ENCODE peak calls at places on chromosomes 16 and 17, in nine cellular contexts. K is OCI-LY7; P is aorta; C is fibroblast of mammary gland; S is hypothalamus; A is AG08396; M is H54; G is stimulated activated CD8-positive, alpha-beta memory T cell treated with anti-CD3 and anti-CD28 coated beads, Interleukin-4, amount 100 ng/mL, for 48 hours; E is CD8-positive, alpha-beta T cell. D is an unnamed sample.

GRCh38 chr16:673399-673991 is 2.0 kb upstream of the RHBDL1 start:
- DNase-seq in K (no peak), C (no peak), E (no peak), P (no peak), G (no peak), S (no peak), M (no peak), A (no peak), D (no peak)

GRCh38 chr17:70987867-70988340 is 818.6 kb downstream of the KCNJ2 start:
- DNase-seq in C (no peak), S (no peak), G (no peak), M (no peak), E (no peak), P (no peak), K (no peak), A (no peak), D (no peak)

GRCh38 chr17:28953444-28954118 is 2.3 kb upstream of the PHF12 start:
- DNase-seq in E (peak; percentile 55), S (no peak), P (peak; percentile 64), G (peak; percentile 72), M (no peak), A (no peak), C (peak; percentile 52), K (peak; percentile 70), D (peak; percentile 51)

GRCh38 chr17:33178641-33179040 is 114.5 kb downstream of the ASIC2 start:
- DNase-seq in G (no peak), E (no peak), S (no peak), C (no peak), K (no peak), M (no peak), A (no peak), P (no peak), D (no peak)

GRCh38 chr16:1532081-1532760 is 1.2 kb upstream of the TMEM204 start:
- DNase-seq in G (no peak), M (no peak), C (peak; percentile 64), E (no peak), A (peak; percentile 64), S (no peak), P (no peak), K (no peak), D (peak; percentile 37)

GRCh38 chr17:55248077-55248476 is 16.7 kb upstream of the HLF start:
- DNase-seq in E (no peak), P (no peak), M (no peak), C (no peak), G (no peak), S (no peak), A (no peak), K (no peak), D (no peak)

GRCh38 chr16:69326172-69326873 is 4.1 kb downstream of the PDF start:
- DNase-seq in P (no peak), E (no peak), K (no peak), S (no peak), A (no peak), G (peak; percentile 22), M (no peak), C (peak; percentile 20), D (no peak)

GRCh38 chr16:69273009-69273408 is 38.1 kb upstream of the VPS4A start:
- DNase-seq in K (no peak), S (no peak), A (peak; percentile 12), E (no peak), M (no peak), C (peak; percentile 85), P (no peak), G (no peak), D (no peak)